ENCODE peak calls at places on chromosomes 4 and X, in eight cellular contexts. P is bronchial epithelial cell; T is MCF 10A; H is T follicular helper cell; G is activated CD8-positive, alpha-beta memory T cell treated with anti-CD3 and anti-CD28 coated beads for 4 hours; I is neural crest cell; M is glutamatergic neuron; V is B cell. C is an unnamed sample.

GRCh38 chrX:16445166-16445752 is 204.7 kb upstream of the S100G start:
- DNase-seq in I (peak), M (peak), V (peak), G (peak), H (peak), P (peak), T (peak), C (no peak)

GRCh38 chr4:39036172-39036571 is 4.0 kb upstream of the TMEM156 start:
- DNase-seq in I (no peak), T (peak), H (no peak), M (no peak), G (no peak), V (no peak), P (peak), C (no peak)

GRCh38 chrX:72100051-72100755 is 31.5 kb downstream of the RTL5 start:
- DNase-seq in V (no peak), I (no peak), T (no peak), P (peak), H (no peak), M (no peak), G (no peak), C (peak)

GRCh38 chrX:94977986-94978385 is 1304.0 kb downstream of the FAM133A start:
- DNase-seq in V (no peak), M (no peak), P (no peak), H (no peak), I (no peak), T (no peak), G (no peak), C (no peak)

GRCh38 chr4:71415491-71415890 is 76.7 kb downstream of the SLC4A4 start:
- DNase-seq in H (no peak), G (no peak), P (peak), M (no peak), V (no peak), I (no peak), T (no peak), C (no peak)

GRCh38 chr4:73222466-73223257 is 35.9 kb downstream of the ANKRD17 start:
- DNase-seq in H (peak), G (peak), I (peak), V (peak), T (peak), M (no peak), P (peak), C (peak)

GRCh38 chr4:48439988-48440387 is 43.2 kb upstream of the SLC10A4 start:
- DNase-seq in M (no peak), G (no peak), P (no peak), T (no peak), H (no peak), I (no peak), V (no peak), C (no peak)

GRCh38 chr4:1821679-1822567 is 28.8 kb downstream of the FGFR3 start:
- DNase-seq in V (no peak), G (no peak), I (no peak), M (no peak), H (no peak), T (no peak), P (no peak), C (no peak)

GRCh38 chrX:103376979-103377324 is 614 bp downstream of the BEX3 start:
- DNase-seq in I (peak), V (no peak), G (no peak), M (peak), P (no peak), H (no peak), T (no peak), C (no peak)

GRCh38 chr4:76736434-76736833 is 161.5 kb downstream of the SOWAHB start:
- DNase-seq in H (no peak), V (no peak), P (no peak), I (no peak), G (no peak), M (no peak), T (peak), C (no peak)

GRCh38 chrX:34918856-34919255 is 23.7 kb upstream of the FAM47B start:
- DNase-seq in V (no peak), T (peak), H (no peak), M (no peak), I (peak), P (peak), G (no peak), C (no peak)

C was measured in T-helper 22 cell.